ENCODE peak calls at places on chromosomes 2 and 18, in eight cellular contexts. Y is NCI-H82; G is stimulated activated CD4-positive, alpha-beta T cell treated with anti-CD3 and anti-CD28 coated beads, TNF-alpha, amount 100 ng/mL, for 48 hours; C is neural progenitor cell; Q is M059J; R is KBM-7; E is chondrocyte; X is NCI-H748 treated with DMSO at 0.1 percent for 48 hours. W is an unnamed sample.

GRCh38 chr2:133862400-133862977 is 294.2 kb upstream of the NCKAP5 start:
- DNase-seq in C (no peak), R (no peak), E (no peak), G (no peak), Y (no peak), X (no peak), Q (peak; percentile 31), W (no peak)

GRCh38 chr2:54318810-54319209 is 62.8 kb upstream of the TSPYL6 start:
- DNase-seq in Q (no peak), G (no peak), Y (no peak), X (no peak), R (no peak), E (no peak), C (no peak), W (peak; percentile 75)

GRCh38 chr2:151904807-151905206 is 76.6 kb upstream of the ARL5A start:
- DNase-seq in C (no peak), E (no peak), Y (no peak), Q (no peak), R (peak; percentile 49), X (no peak), G (no peak), W (no peak)

GRCh38 chr18:34972765-34973414 is 68.3 kb upstream of the MAPRE2 start:
- DNase-seq in Y (no peak), Q (peak; percentile 59), G (no peak), E (no peak), X (no peak), C (no peak), R (peak; percentile 13), W (no peak)

GRCh38 chr2:70161069-70161534 is 29.7 kb downstream of the C2orf42 start:
- DNase-seq in Q (peak; percentile 28), G (no peak), R (no peak), X (no peak), Y (no peak), E (peak; percentile 5), C (no peak), W (no peak)

GRCh38 chr2:182020319-182021055 is 34.8 kb downstream of the PPP1R1C start:
- DNase-seq in E (no peak), Y (no peak), Q (peak; percentile 85), G (no peak), C (no peak), X (no peak), R (no peak), W (no peak)

GRCh38 chr2:95357717-95358280 is 44.7 kb upstream of the FAHD2A start:
- DNase-seq in G (no peak), R (no peak), X (no peak), E (peak; percentile 56), C (no peak), Y (no peak), Q (no peak), W (no peak)

GRCh38 chr2:70923378-70924015 is 12.2 kb upstream of the ATP6V1B1 start:
- DNase-seq in Q (no peak), G (no peak), R (peak; percentile 70), X (no peak), C (peak; percentile 56), E (peak; percentile 43), Y (peak; percentile 78), W (no peak)

GRCh38 chr18:22829781-22830180 is 103.3 kb upstream of the RBBP8 start:
- DNase-seq in R (no peak), C (no peak), E (no peak), G (no peak), Y (no peak), Q (no peak), X (no peak), W (peak; percentile 7)

GRCh38 chr2:22970284-22970975 is 414.5 kb upstream of the KLHL29 start:
- DNase-seq in X (no peak), Y (no peak), R (no peak), E (no peak), G (no peak), C (peak; percentile 40), Q (no peak), W (no peak)

GRCh38 chr2:183951636-183952035 is 646.7 kb upstream of the ZNF804A start:
- DNase-seq in Y (no peak), G (no peak), Q (peak; percentile 2), R (no peak), C (no peak), X (no peak), E (no peak), W (no peak)

GRCh38 chr2:237315170-237315880 is 98.6 kb downstream of the COL6A3 start:
- DNase-seq in E (peak; percentile 90), Q (peak; percentile 91), Y (no peak), G (no peak), C (peak; percentile 55), X (no peak), R (no peak), W (no peak)

W was measured in NCI-H2171 treated with DMSO at 0.1 percent for 48 hours.